ENCODE peak calls at places on chromosomes 7 and 10, in nine cellular contexts. One of them, this sample, is unnamed.

GRCh38 chr10:42551582-42552187 is 86.7 kb downstream of the ZNF33B start:
- DNase-seq in BJ: no peak
- DNase-seq in tibial artery: peak
- DNase-seq in sigmoid colon: no peak
- DNase-seq in heart left ventricle: no peak
- DNase-seq in prostate gland: no peak
- DNase-seq in neural progenitor cell: peak
- DNase-seq in OCI-LY7: no peak
- DNase-seq in body of pancreas: no peak
- DNase-seq in this sample: no peak

GRCh38 chr10:13637303-13637856 is 50.6 kb downstream of the PRPF18 start:
- DNase-seq in body of pancreas: no peak
- DNase-seq in OCI-LY7: no peak
- DNase-seq in heart left ventricle: no peak
- DNase-seq in sigmoid colon: no peak
- DNase-seq in BJ: no peak
- DNase-seq in prostate gland: no peak
- DNase-seq in tibial artery: no peak
- DNase-seq in neural progenitor cell: no peak
- DNase-seq in this sample: no peak

GRCh38 chr10:43857206-43857952 is 208.7 kb upstream of the ZNF32 start:
- DNase-seq in body of pancreas: no peak
- DNase-seq in sigmoid colon: no peak
- DNase-seq in heart left ventricle: no peak
- DNase-seq in OCI-LY7: no peak
- DNase-seq in BJ: peak
- DNase-seq in tibial artery: no peak
- DNase-seq in neural progenitor cell: no peak
- DNase-seq in prostate gland: no peak
- DNase-seq in this sample: no peak

GRCh38 chr7:11648980-11649379 is 183.0 kb downstream of the THSD7A start:
- DNase-seq in OCI-LY7: no peak
- DNase-seq in BJ: no peak
- DNase-seq in tibial artery: no peak
- DNase-seq in body of pancreas: no peak
- DNase-seq in heart left ventricle: no peak
- DNase-seq in neural progenitor cell: no peak
- DNase-seq in sigmoid colon: no peak
- DNase-seq in prostate gland: no peak
- DNase-seq in this sample: no peak

GRCh38 chr7:38660427-38661099 is 29.4 kb upstream of the AMPH start:
- DNase-seq in body of pancreas: no peak
- DNase-seq in heart left ventricle: no peak
- DNase-seq in tibial artery: no peak
- DNase-seq in OCI-LY7: peak
- DNase-seq in sigmoid colon: no peak
- DNase-seq in prostate gland: no peak
- DNase-seq in neural progenitor cell: peak
- DNase-seq in BJ: no peak
- DNase-seq in this sample: peak

GRCh38 chr10:55441777-55442176 is 640.7 kb upstream of the PCDH15 start:
- DNase-seq in BJ: no peak
- DNase-seq in sigmoid colon: no peak
- DNase-seq in body of pancreas: no peak
- DNase-seq in tibial artery: no peak
- DNase-seq in heart left ventricle: no peak
- DNase-seq in OCI-LY7: no peak
- DNase-seq in prostate gland: no peak
- DNase-seq in neural progenitor cell: no peak
- DNase-seq in this sample: no peak

GRCh38 chr10:69124558-69125121 is 662 bp downstream of the VPS26A start:
- DNase-seq in prostate gland: peak
- DNase-seq in BJ: no peak
- DNase-seq in sigmoid colon: no peak
- DNase-seq in neural progenitor cell: peak
- DNase-seq in OCI-LY7: peak
- DNase-seq in tibial artery: peak
- DNase-seq in heart left ventricle: peak
- DNase-seq in body of pancreas: peak
- DNase-seq in this sample: peak

GRCh38 chr7:55512635-55513034 is 59.7 kb downstream of the VOPP1 start:
- DNase-seq in sigmoid colon: no peak
- DNase-seq in OCI-LY7: no peak
- DNase-seq in neural progenitor cell: no peak
- DNase-seq in prostate gland: no peak
- DNase-seq in body of pancreas: no peak
- DNase-seq in BJ: no peak
- DNase-seq in tibial artery: no peak
- DNase-seq in heart left ventricle: no peak
- DNase-seq in this sample: no peak

GRCh38 chr7:83931968-83932367 is 262.6 kb downstream of the SEMA3A start:
- DNase-seq in tibial artery: no peak
- DNase-seq in body of pancreas: no peak
- DNase-seq in prostate gland: no peak
- DNase-seq in neural progenitor cell: no peak
- DNase-seq in sigmoid colon: no peak
- DNase-seq in OCI-LY7: no peak
- DNase-seq in heart left ventricle: no peak
- DNase-seq in BJ: no peak
- DNase-seq in this sample: no peak

GRCh38 chr7:41810258-41810576 is 107.3 kb upstream of the INHBA start:
- DNase-seq in prostate gland: no peak
- DNase-seq in BJ: no peak
- DNase-seq in neural progenitor cell: no peak
- DNase-seq in body of pancreas: no peak
- DNase-seq in heart left ventricle: no peak
- DNase-seq in OCI-LY7: no peak
- DNase-seq in tibial artery: no peak
- DNase-seq in sigmoid colon: no peak
- DNase-seq in this sample: no peak

GRCh38 chr7:41808541-41808940 is 105.7 kb upstream of the INHBA start:
- DNase-seq in heart left ventricle: no peak
- DNase-seq in sigmoid colon: no peak
- DNase-seq in neural progenitor cell: peak
- DNase-seq in prostate gland: no peak
- DNase-seq in OCI-LY7: no peak
- DNase-seq in tibial artery: no peak
- DNase-seq in BJ: no peak
- DNase-seq in body of pancreas: no peak
- DNase-seq in this sample: no peak

GRCh38 chr7:41803569-41803968 is 100.7 kb upstream of the INHBA start:
- DNase-seq in heart left ventricle: no peak
- DNase-seq in body of pancreas: no peak
- DNase-seq in BJ: no peak
- DNase-seq in OCI-LY7: no peak
- DNase-seq in sigmoid colon: no peak
- DNase-seq in prostate gland: no peak
- DNase-seq in tibial artery: no peak
- DNase-seq in neural progenitor cell: no peak
- DNase-seq in this sample: no peak

GRCh38 chr7:41809487-41810257 is 106.8 kb upstream of the INHBA start:
- DNase-seq in prostate gland: no peak
- DNase-seq in tibial artery: no peak
- DNase-seq in heart left ventricle: no peak
- DNase-seq in OCI-LY7: no peak
- DNase-seq in sigmoid colon: no peak
- DNase-seq in BJ: no peak
- DNase-seq in body of pancreas: no peak
- DNase-seq in neural progenitor cell: no peak
- DNase-seq in this sample: no peak

DNA sequence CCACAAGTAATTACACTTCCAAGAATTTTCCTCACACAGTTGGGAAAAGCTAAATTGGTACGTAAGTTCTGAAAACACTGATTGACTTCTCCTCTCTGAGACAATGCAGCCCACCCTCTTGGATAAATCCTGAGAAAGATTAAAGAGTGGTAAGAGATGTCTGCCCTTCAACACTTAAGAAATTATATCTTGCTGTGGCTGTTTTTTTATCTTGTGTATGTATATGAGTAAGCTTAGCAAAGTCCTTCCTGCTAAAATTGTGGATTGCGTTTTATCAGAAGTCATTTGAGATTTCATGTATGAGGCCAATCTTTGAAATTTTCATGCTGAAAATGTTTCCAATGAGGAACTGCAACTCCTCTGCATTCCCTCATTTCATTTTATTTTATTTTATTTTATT is 106.2 kb upstream of the INHBA start:
- DNase-seq in sigmoid colon: no peak
- DNase-seq in body of pancreas: no peak
- DNase-seq in neural progenitor cell: no peak
- DNase-seq in BJ: no peak
- DNase-seq in tibial artery: no peak
- DNase-seq in prostate gland: no peak
- DNase-seq in heart left ventricle: no peak
- DNase-seq in OCI-LY7: no peak
- DNase-seq in this sample: no peak
- TF ChIP-seq CTCF in sigmoid colon: no peak
- TF ChIP-seq CTCF in body of pancreas: no peak
- TF ChIP-seq CTCF in neural progenitor cell: no peak
- TF ChIP-seq CTCF in BJ: no peak
- TF ChIP-seq CTCF in tibial artery: no peak
- TF ChIP-seq CTCF in prostate gland: no peak
- TF ChIP-seq CTCF in heart left ventricle: no peak
- TF ChIP-seq CTCF in OCI-LY7: no peak
- TF ChIP-seq CTCF in this sample: no peak

DNA sequence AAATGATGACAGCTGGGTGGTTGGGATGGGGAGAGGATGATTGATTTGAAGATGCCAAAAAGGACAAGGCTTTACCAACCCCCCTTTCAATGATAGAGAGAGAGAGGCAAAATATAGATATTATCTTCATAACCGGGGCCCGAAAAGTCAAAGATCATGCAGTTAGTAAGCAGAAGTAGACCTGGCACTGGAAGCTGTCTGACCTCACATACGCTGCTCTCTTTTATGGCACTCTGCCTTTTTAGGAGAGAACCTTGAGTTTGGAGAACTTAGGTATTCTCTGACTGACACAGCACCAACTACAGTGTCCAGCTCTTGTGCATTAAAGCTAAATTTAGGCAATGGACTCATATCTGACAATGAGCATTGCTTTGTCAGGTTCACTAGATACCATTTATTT is 30.7 kb downstream of the CNNM2 start:
- DNase-seq in BJ: no peak
- DNase-seq in heart left ventricle: no peak
- DNase-seq in tibial artery: no peak
- DNase-seq in OCI-LY7: no peak
- DNase-seq in prostate gland: no peak
- DNase-seq in neural progenitor cell: no peak
- DNase-seq in body of pancreas: no peak
- DNase-seq in sigmoid colon: no peak
- DNase-seq in this sample: no peak
- H3K4me3 ChIP-seq in BJ: no peak
- H3K4me3 ChIP-seq in heart left ventricle: no peak
- H3K4me3 ChIP-seq in tibial artery: no peak
- H3K4me3 ChIP-seq in OCI-LY7: no peak
- H3K4me3 ChIP-seq in prostate gland: no peak
- H3K4me3 ChIP-seq in neural progenitor cell: no peak
- H3K4me3 ChIP-seq in body of pancreas: no peak
- H3K4me3 ChIP-seq in sigmoid colon: no peak
- H3K4me3 ChIP-seq in this sample: no peak

DNA sequence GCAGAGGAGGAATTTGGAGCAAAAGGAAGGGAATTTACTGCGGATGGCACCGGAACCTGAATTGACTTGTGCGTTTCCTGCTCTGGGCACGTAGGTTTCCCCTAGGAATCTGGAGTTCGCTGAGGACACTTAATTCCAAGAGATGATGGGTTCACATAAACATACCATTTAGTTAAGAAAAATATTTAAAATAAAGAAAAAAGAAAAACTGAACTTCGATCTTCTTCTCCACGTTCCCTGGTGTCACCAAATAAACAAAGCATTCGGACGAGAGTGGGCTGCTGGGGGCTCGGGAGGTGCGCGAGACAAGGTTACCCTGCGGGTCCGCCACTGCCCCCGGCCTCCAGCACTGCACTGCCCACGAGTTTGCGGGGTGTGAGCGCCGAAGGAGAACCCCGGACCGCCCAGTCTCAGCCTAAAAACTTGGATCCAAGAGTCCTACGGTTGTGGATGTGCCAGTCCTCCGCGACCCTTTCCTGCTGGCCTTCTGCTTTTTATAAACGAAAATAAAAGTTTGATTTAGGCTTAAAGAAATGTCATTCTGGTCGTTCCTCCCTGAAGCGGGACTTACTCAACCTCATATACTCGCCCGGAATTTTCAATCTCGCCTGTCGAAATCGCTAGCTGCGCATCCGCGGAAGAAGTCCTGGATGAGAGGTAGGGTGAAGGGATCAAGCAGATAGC is 30.3 kb downstream of the SKIDA1 start:
- DNase-seq in tibial artery: no peak
- DNase-seq in neural progenitor cell: no peak
- DNase-seq in sigmoid colon: no peak
- DNase-seq in body of pancreas: no peak
- DNase-seq in BJ: no peak
- DNase-seq in heart left ventricle: peak
- DNase-seq in prostate gland: no peak
- DNase-seq in OCI-LY7: peak
- DNase-seq in this sample: peak
- TF ChIP-seq CTCF in tibial artery: no peak
- TF ChIP-seq CTCF in neural progenitor cell: no peak
- TF ChIP-seq CTCF in sigmoid colon: no peak
- TF ChIP-seq CTCF in body of pancreas: no peak
- TF ChIP-seq CTCF in BJ: peak
- TF ChIP-seq CTCF in heart left ventricle: no peak
- TF ChIP-seq CTCF in prostate gland: no peak
- TF ChIP-seq CTCF in OCI-LY7: no peak
- TF ChIP-seq CTCF in this sample: no peak

GRCh38 chr10:114682532-114682931 is 24.5 kb upstream of the ABLIM1 start:
- DNase-seq in OCI-LY7: no peak
- DNase-seq in heart left ventricle: no peak
- DNase-seq in neural progenitor cell: no peak
- DNase-seq in tibial artery: no peak
- DNase-seq in prostate gland: no peak
- DNase-seq in sigmoid colon: no peak
- DNase-seq in BJ: no peak
- DNase-seq in body of pancreas: no peak
- DNase-seq in this sample: no peak

GRCh38 chr10:114683162-114683561 is 25.1 kb upstream of the ABLIM1 start:
- DNase-seq in heart left ventricle: no peak
- DNase-seq in OCI-LY7: no peak
- DNase-seq in tibial artery: no peak
- DNase-seq in body of pancreas: peak
- DNase-seq in sigmoid colon: no peak
- DNase-seq in neural progenitor cell: no peak
- DNase-seq in BJ: no peak
- DNase-seq in prostate gland: peak
- DNase-seq in this sample: no peak

GRCh38 chr10:114680557-114681117 is 22.6 kb upstream of the ABLIM1 start:
- DNase-seq in OCI-LY7: no peak
- DNase-seq in prostate gland: no peak
- DNase-seq in tibial artery: no peak
- DNase-seq in BJ: no peak
- DNase-seq in neural progenitor cell: no peak
- DNase-seq in body of pancreas: no peak
- DNase-seq in heart left ventricle: no peak
- DNase-seq in sigmoid colon: no peak
- DNase-seq in this sample: no peak

GRCh38 chr10:114682121-114682520 is 24.0 kb upstream of the ABLIM1 start:
- DNase-seq in body of pancreas: no peak
- DNase-seq in neural progenitor cell: peak
- DNase-seq in heart left ventricle: no peak
- DNase-seq in OCI-LY7: no peak
- DNase-seq in BJ: no peak
- DNase-seq in prostate gland: no peak
- DNase-seq in sigmoid colon: no peak
- DNase-seq in tibial artery: no peak
- DNase-seq in this sample: no peak

GRCh38 chr10:114681542-114681941 is 23.5 kb upstream of the ABLIM1 start:
- DNase-seq in BJ: no peak
- DNase-seq in sigmoid colon: no peak
- DNase-seq in prostate gland: no peak
- DNase-seq in heart left ventricle: no peak
- DNase-seq in neural progenitor cell: no peak
- DNase-seq in tibial artery: no peak
- DNase-seq in body of pancreas: peak
- DNase-seq in OCI-LY7: no peak
- DNase-seq in this sample: no peak
- H3K4me3 ChIP-seq in BJ: no peak
- H3K4me3 ChIP-seq in sigmoid colon: no peak
- H3K4me3 ChIP-seq in prostate gland: no peak
- H3K4me3 ChIP-seq in heart left ventricle: no peak
- H3K4me3 ChIP-seq in neural progenitor cell: no peak
- H3K4me3 ChIP-seq in tibial artery: no peak
- H3K4me3 ChIP-seq in body of pancreas: no peak
- H3K4me3 ChIP-seq in OCI-LY7: no peak
- H3K4me3 ChIP-seq in this sample: no peak